ENCODE peak calls at places on chromosomes 4 and X, in four cellular contexts. I, T, K and W are unnamed samples.

GRCh38 chrX:69991685-69992084 is 58.1 kb downstream of the AWAT2 start:
- DNase-seq in I (no peak), T (no peak), K (no peak), W (no peak)

GRCh38 chr4:163866728-163867313 is 372.3 kb downstream of the TMA16 start:
- DNase-seq in I (no peak), T (no peak), K (peak; percentile 0), W (no peak)

GRCh38 chr4:813900-814299 is 12.0 kb downstream of the CPLX1 start:
- DNase-seq in I (peak; percentile 58), T (no peak), K (no peak), W (no peak)

GRCh38 chrX:37420179-37420578 is 71.0 kb downstream of the PRRG1 start:
- DNase-seq in I (no peak), T (no peak), K (no peak), W (no peak)

GRCh38 chrX:3549442-3549875 is 164.0 kb downstream of the PRKX start:
- DNase-seq in I (no peak), T (no peak), K (no peak), W (no peak)

GRCh38 chr4:153765836-153766235 is 6.0 kb upstream of the RNF175 start:
- DNase-seq in I (no peak), T (no peak), K (peak; percentile 16), W (no peak)

GRCh38 chr4:6368601-6369000 is 99.0 kb downstream of the WFS1 start:
- DNase-seq in I (no peak), T (no peak), K (no peak), W (no peak)

GRCh38 chr4:165369522-165369921 is 9.3 kb upstream of the CPE start:
- DNase-seq in I (peak; percentile 99), T (no peak), K (no peak), W (no peak)

GRCh38 chr4:152500798-152501434 is 35.0 kb downstream of the FBXW7 start:
- DNase-seq in I (peak; percentile 65), T (peak; percentile 27), K (peak; percentile 86), W (peak; percentile 85)

GRCh38 chr4:73468170-73468569 is 13.4 kb upstream of the AFM start:
- DNase-seq in I (no peak), T (no peak), K (no peak), W (no peak)

GRCh38 chr4:972651-973424 is 531 bp downstream of the DGKQ start:
- DNase-seq in I (no peak), T (no peak), K (no peak), W (no peak)

GRCh38 chr4:21710212-21710843 is 238.2 kb downstream of the KCNIP4 start:
- DNase-seq in I (no peak), T (no peak), K (no peak), W (no peak)

GRCh38 chrX:69503835-69504625 is at the start of gene NALF2:
- DNase-seq in I (peak; percentile 59), T (no peak), K (peak; percentile 24), W (peak; percentile 37)

GRCh38 chr4:1512738-1513660 is 106.8 kb upstream of the NKX1-1 start:
- DNase-seq in I (peak; percentile 16), T (no peak), K (peak; percentile 57), W (peak; percentile 15)

GRCh38 chr4:6420972-6421371 is 51.4 kb downstream of the PPP2R2C start:
- DNase-seq in I (no peak), T (no peak), K (peak; percentile 9), W (no peak)

GRCh38 chrX:65997978-65998717 is 41.7 kb downstream of the VSIG4 start:
- DNase-seq in I (no peak), T (no peak), K (peak; percentile 94), W (no peak)

GRCh38 chr4:82561745-82562552 is at the start of gene TMEM150C:
- DNase-seq in I (no peak), T (no peak), K (no peak), W (no peak)

GRCh38 chrX:31893525-31893924 is 821.7 kb upstream of the FTHL17 start:
- DNase-seq in I (no peak), T (no peak), K (no peak), W (no peak)

GRCh38 chr4:14994242-14994641 is 8.0 kb upstream of the CPEB2 start:
- DNase-seq in I (no peak), T (no peak), K (peak; percentile 42), W (no peak)

GRCh38 chrX:12580548-12580947 is 210.7 kb upstream of the PRPS2 start:
- DNase-seq in I (peak; percentile 0), T (no peak), K (no peak), W (no peak)

GRCh38 chrX:43552166-43552565 is 103.9 kb upstream of the MAOA start:
- DNase-seq in I (peak; percentile 25), T (no peak), K (peak; percentile 1), W (no peak)

GRCh38 chr4:73668806-73669205 is 48.6 kb upstream of the RASSF6 start:
- DNase-seq in I (no peak), T (no peak), K (no peak), W (no peak)

GRCh38 chrX:17414839-17415238 is 39.8 kb downstream of the NHS start:
- DNase-seq in I (no peak), T (no peak), K (no peak), W (no peak)

GRCh38 chrX:15441464-15441863 is 51.7 kb downstream of the PIR start:
- DNase-seq in I (no peak), T (no peak), K (no peak), W (no peak)

GRCh38 chrX:64642482-64642881 is 247.2 kb upstream of the MTMR8 start:
- DNase-seq in I (no peak), T (no peak), K (no peak), W (no peak)

GRCh38 chrX:53268173-53268572 is 13.2 kb downstream of the IQSEC2 start:
- DNase-seq in I (no peak), T (no peak), K (peak; percentile 42), W (no peak)

GRCh38 chrX:133190877-133191738 is 27.0 kb downstream of the TFDP3 start:
- DNase-seq in I (no peak), T (no peak), K (no peak), W (no peak)

GRCh38 chr4:155208258-155209054 is at the start of gene NPY2R:
- DNase-seq in I (no peak), T (peak; percentile 7), K (no peak), W (no peak)

GRCh38 chr4:15657366-15657765 is 2.2 kb upstream of the FBXL5 start:
- DNase-seq in I (no peak), T (no peak), K (no peak), W (no peak)

GRCh38 chr4:73434311-73434710 is 1.7 kb upstream of the AFP start:
- DNase-seq in I (peak; percentile 45), T (no peak), K (no peak), W (peak; percentile 4)

GRCh38 chr4:2365913-2366210 is 52.6 kb downstream of the ZFYVE28 start:
- DNase-seq in I (no peak), T (no peak), K (no peak), W (no peak)

GRCh38 chrX:20951016-20951795 is 423.0 kb upstream of the CNKSR2 start:
- DNase-seq in I (no peak), T (no peak), K (no peak), W (no peak)

GRCh38 chr4:71765837-71766236 is 18.0 kb downstream of the GC start:
- DNase-seq in I (no peak), T (peak; percentile 13), K (no peak), W (no peak)

GRCh38 chrX:2846992-2847391 is 18.3 kb downstream of the GYG2 start:
- DNase-seq in I (no peak), T (no peak), K (no peak), W (no peak)

GRCh38 chrX:148722966-148723365 is 222.5 kb downstream of the AFF2 start:
- DNase-seq in I (no peak), T (no peak), K (no peak), W (no peak)

GRCh38 chr4:52987401-52988056 is 125.4 kb downstream of the RASL11B start:
- DNase-seq in I (no peak), T (no peak), K (no peak), W (no peak)

GRCh38 chr4:159278399-159278798 is 175.5 kb downstream of the RAPGEF2 start:
- DNase-seq in I (no peak), T (no peak), K (no peak), W (no peak)
- H2AFZ ChIP-seq in I (no peak overlapping the region), T (no peak overlapping the region), K (no peak overlapping the region), W (no peak overlapping the region)

GRCh38 chr4:105107105-105107856 is 39.4 kb upstream of the TET2 start:
- DNase-seq in I (no peak), T (no peak), K (no peak), W (no peak)

GRCh38 chr4:105102026-105102425 is 44.6 kb upstream of the TET2 start:
- DNase-seq in I (no peak), T (no peak), K (no peak), W (no peak)

GRCh38 chr4:105112274-105112673 is 34.4 kb upstream of the TET2 start:
- DNase-seq in I (no peak), T (no peak), K (no peak), W (no peak)

GRCh38 chr4:105106416-105106815 is 40.3 kb upstream of the TET2 start:
- DNase-seq in I (no peak), T (no peak), K (no peak), W (no peak)
- H3K4me1 ChIP-seq in I (no peaks in the 10 kb centered on the region), T (no peaks in the 10 kb centered on the region), K (no peaks in the 10 kb centered on the region), W (no peaks in the 10 kb centered on the region)

DNA sequence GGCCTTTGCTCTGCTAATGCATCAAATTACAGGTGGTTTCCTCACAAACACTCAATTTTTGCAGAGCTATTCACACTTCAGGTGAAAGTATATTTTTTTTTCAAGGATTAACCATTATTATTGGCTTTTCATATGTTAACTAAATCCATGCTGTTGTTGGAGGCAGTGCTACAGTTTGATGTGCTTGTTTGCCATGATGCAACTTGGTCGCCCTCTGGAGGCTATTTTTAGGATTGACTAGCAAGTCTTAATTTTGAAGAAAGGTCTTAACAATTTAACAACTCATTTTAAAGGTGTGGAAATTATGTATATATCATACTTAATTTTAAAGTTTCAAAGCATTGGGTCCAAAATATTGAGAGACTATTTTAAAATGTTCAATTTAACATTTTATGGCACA is 168.8 kb upstream of the FAM47A start:
- DNase-seq in I (peak; percentile 6), T (peak; percentile 3), K (peak; percentile 44), W (peak; percentile 0)
- TF ChIP-seq FOSL1 in I (no peak), T (no peak), K (no peak), W (no peak)

GRCh38 chrX:154513662-154514204 is 2.3 kb downstream of the FAM3A start:
- DNase-seq in I (no peak), T (no peak), K (no peak), W (no peak)

GRCh38 chrX:154519389-154519788 is 3.4 kb upstream of the FAM3A start:
- DNase-seq in I (no peak), T (no peak), K (peak; percentile 63), W (no peak)

GRCh38 chrX:154515803-154516654 is at the start of gene FAM3A:
- DNase-seq in I (peak; percentile 68), T (no peak), K (peak; percentile 91), W (peak; percentile 65)

GRCh38 chrX:154517101-154517781 is 1.2 kb upstream of the FAM3A start:
- DNase-seq in I (peak; percentile 67), T (no peak), K (no peak), W (no peak)

DNA sequence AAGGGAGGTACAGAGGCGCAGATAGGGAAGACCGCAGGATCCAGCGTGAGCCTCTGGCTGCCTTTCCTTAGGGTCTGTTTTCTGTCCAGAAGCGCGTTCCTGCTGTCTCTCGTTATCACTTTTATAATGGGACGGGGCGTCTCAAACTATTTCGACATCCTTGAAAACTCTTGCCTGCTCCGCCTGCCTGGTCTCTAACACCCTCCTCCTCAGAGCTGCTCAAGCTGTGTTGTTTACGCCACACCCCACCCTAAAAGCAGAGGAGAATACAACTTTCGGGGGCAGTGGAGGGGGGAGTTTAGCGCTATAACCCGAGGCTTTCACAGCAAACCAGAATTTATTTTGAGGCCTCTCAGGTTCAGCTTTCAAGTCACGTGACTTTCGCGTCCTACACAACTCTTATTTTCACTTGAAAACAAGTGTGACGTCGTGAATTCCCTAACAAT is 646 bp upstream of the FAM3A start:
- DNase-seq in I (no peak), T (no peak), K (no peak), W (no peak)
- H2AFZ ChIP-seq in I (no peak overlapping the region), T (no peak overlapping the region), K (peak overlapping the region; percentile 98), W (no peak overlapping the region)

GRCh38 chrX:45781901-45782553 is 581.4 kb upstream of the DIPK2B start:
- DNase-seq in I (peak; percentile 15), T (no peak), K (peak; percentile 9), W (no peak)
- H3K4me1 ChIP-seq in I (no peaks in the 10 kb centered on the region), T (no peaks in the 10 kb centered on the region), K (no peaks in the 10 kb centered on the region), W (peaks cover 100% of the 10 kb centered on the region)